ENCODE peak calls at places on chromosomes 13 and 19, in ten cellular contexts. F is vagina; Q is HL-60; U is cardiac fibroblast; V is psoas muscle; L is heart left ventricle; I is CD8-positive, alpha-beta T cell; D is AG09309; A is choroid plexus epithelial cell; Z is PC-9. G is an unnamed sample.

GRCh38 chr13:22198001-22198400 is 527.1 kb downstream of the FGF9 start:
- DNase-seq in F (no peak), I (no peak), U (no peak), A (no peak), Q (no peak), V (no peak), L (no peak), Z (no peak), D (no peak), G (no peak)

GRCh38 chr13:44759723-44760360 is 183.7 kb upstream of the TSC22D1 start:
- DNase-seq in F (no peak), A (peak), D (no peak), Q (no peak), L (no peak), U (no peak), V (peak), I (no peak), Z (peak), G (no peak)

GRCh38 chr19:54399189-54399588 is 16.1 kb upstream of the TTYH1 start:
- DNase-seq in Z (peak), Q (no peak), U (no peak), I (no peak), D (no peak), F (no peak), L (no peak), A (no peak), V (no peak), G (no peak)

GRCh38 chr19:38564981-38565685 is 52.6 kb downstream of the MAP4K1 start:
- DNase-seq in L (no peak), Q (no peak), A (no peak), V (no peak), U (no peak), I (peak), D (no peak), F (no peak), Z (no peak), G (no peak)

GRCh38 chr13:70473912-70474311 is 365.7 kb upstream of the KLHL1 start:
- DNase-seq in A (no peak), Z (no peak), F (no peak), V (no peak), I (no peak), U (no peak), D (no peak), L (no peak), Q (peak), G (no peak)

GRCh38 chr13:53775807-53776206 is 747.2 kb downstream of the OLFM4 start:
- DNase-seq in Q (no peak), D (no peak), U (no peak), L (no peak), V (no peak), I (no peak), Z (no peak), A (no peak), F (no peak), G (no peak)

GRCh38 chr13:45238945-45239795 is 38.3 kb upstream of the KCTD4 start:
- DNase-seq in L (no peak), Z (no peak), V (no peak), F (no peak), D (no peak), I (no peak), U (peak), Q (no peak), A (peak), G (no peak)

GRCh38 chr19:45591004-45591637 is 6.5 kb upstream of the OPA3 start:
- DNase-seq in A (peak), D (no peak), Z (peak), L (peak), I (peak), V (peak), F (no peak), Q (no peak), U (no peak), G (no peak)

GRCh38 chr19:28554321-28555091 is 658.4 kb downstream of the UQCRFS1 start:
- DNase-seq in Q (no peak), D (no peak), U (no peak), A (no peak), F (peak), L (no peak), I (no peak), V (no peak), Z (no peak), G (no peak)

DNA sequence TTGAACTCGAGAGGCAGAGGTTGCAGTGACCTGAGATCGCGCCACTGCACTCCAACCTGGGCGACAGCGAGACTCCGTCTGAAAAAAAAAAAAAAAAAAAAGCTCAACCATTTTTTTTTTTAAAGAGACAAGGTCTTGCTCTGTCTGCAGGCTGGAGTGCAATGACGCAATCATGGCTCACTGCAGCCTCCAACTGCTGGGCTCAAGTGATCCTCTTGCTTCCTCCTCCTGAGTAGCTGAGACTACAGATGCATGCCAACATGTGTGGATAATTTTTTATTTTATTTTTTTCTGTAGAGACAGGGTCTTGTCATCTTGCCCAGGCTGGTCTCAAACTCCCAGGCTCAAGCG is 10.3 kb downstream of the EHD2 start:
- DNase-seq in I (no peak), U (peak), A (peak), L (peak), D (peak), Q (peak), Z (peak), F (no peak), V (peak), G (no peak)
- H3K4me3 ChIP-seq in I (no peak), U (no peak), A (peak), L (peak), D (no peak), Q (peak), Z (peak), F (peak), V (peak), G (peak)

DNA sequence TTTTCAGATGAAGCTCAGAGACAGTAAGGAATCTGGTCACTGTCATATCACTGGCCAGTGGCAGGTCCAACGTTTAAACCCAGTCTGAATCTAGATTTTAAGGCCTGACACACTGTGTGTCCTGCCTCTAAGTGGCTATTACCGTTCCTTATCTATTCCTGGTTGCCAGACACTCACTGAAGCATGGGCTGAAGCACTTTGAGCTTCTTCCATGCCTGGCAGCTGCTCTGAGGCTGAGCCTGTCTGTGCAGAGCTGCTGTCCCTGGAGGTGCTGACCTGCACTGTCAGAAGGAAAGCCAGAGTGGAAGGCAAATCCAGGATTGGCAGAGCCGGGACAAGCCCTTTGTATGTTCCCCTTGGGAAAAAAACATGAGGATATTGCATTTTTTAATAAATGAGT is 109.2 kb upstream of the SLC7A1 start:
- DNase-seq in Z (no peak), F (peak), I (no peak), D (no peak), Q (no peak), A (no peak), U (peak), L (peak), V (no peak), G (no peak)
- TF ChIP-seq CTCF in Z (no peak), F (no peak), I (no peak), D (no peak), Q (no peak), A (no peak), U (no peak), L (no peak), V (no peak), G (no peak)

GRCh38 chr19:51367565-51368365 is 1.0 kb downstream of the CLDND2 start:
- DNase-seq in I (peak), U (peak), Q (peak), D (peak), V (peak), Z (peak), L (peak), F (peak), A (peak), G (peak)
- H3K4me3 ChIP-seq in I (peak), U (peak), Q (peak), D (peak), V (peak), Z (peak), L (peak), F (peak), A (peak), G (peak)

DNA sequence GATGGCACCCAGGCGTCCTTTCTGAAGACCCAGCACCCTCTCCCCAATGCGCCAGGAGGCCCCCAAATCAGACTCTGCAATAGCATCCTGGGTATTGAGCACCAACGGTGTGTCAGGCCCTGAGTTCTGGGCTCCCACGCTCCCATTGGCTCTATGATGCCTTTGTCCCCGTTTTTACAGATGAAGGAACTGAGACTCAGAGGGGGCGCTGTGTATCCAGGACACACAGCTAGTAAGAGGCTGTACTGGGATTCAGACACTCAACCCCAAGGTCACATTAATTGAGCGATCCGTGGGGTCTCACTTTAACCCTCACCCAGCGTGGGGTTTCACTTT is 42.5 kb downstream of the CYP4F22 start:
- DNase-seq in F (no peak), Z (no peak), D (no peak), Q (no peak), A (no peak), V (no peak), I (no peak), L (no peak), U (no peak), G (no peak)
- TF ChIP-seq CTCF in F (no peak), Z (no peak), D (no peak), Q (no peak), A (peak), V (no peak), I (no peak), L (no peak), U (no peak), G (peak)

G was measured in retinal pigment epithelial cell.